ENCODE peak calls at places on chromosomes 5 and 9, in ten cellular contexts. D is heart left ventricle, H is aorta, T is GM12878, R is A549, C is adipocyte, G is Panc1, N is sigmoid colon, M is Peyer's patch, W is H1. A is an unnamed sample. For H3K4me1, the result is how much of the 10 kb centered on the place peaks cover.

GRCh38 chr5:77181173-77181572 is 29.3 kb upstream of the PDE8B start:
- DNase-seq in G (no peak), D (no peak), C (no peak), T (no peak), N (no peak), W (no peak), H (no peak), R (no peak), M (no peak), A (no peak)

GRCh38 chr9:93216072-93216364 is 32.1 kb downstream of the WNK2 start:
- DNase-seq in M (no peak), W (no peak), T (no peak), N (no peak), G (no peak), R (no peak), H (no peak), C (no peak), D (no peak), A (no peak)

GRCh38 chr5:160266044-160266718 is 36.9 kb downstream of the FABP6 start:
- DNase-seq in M (no peak), W (no peak), D (no peak), T (no peak), N (no peak), G (no peak), C (no peak), H (no peak), R (no peak), A (peak)

GRCh38 chr5:157049605-157050004 is 9.3 kb downstream of the HAVCR1 start:
- DNase-seq in T (no peak), R (peak), G (no peak), W (no peak), N (no peak), D (no peak), M (no peak), C (no peak), H (no peak), A (no peak)

GRCh38 chr5:64505769-64506566 is at the start of gene RGS7BP:
- DNase-seq in N (no peak), R (no peak), H (peak), D (peak), M (no peak), C (peak), T (no peak), W (peak), G (no peak), A (peak)

GRCh38 chr9:37187713-37188439 is 67.5 kb downstream of the ZCCHC7 start:
- DNase-seq in H (no peak), C (no peak), T (peak), M (no peak), W (no peak), G (no peak), D (no peak), N (no peak), R (no peak), A (no peak)

GRCh38 chr9:89422151-89422918 is 75.6 kb downstream of the SEMA4D start:
- DNase-seq in M (no peak), H (no peak), R (no peak), N (no peak), G (no peak), W (no peak), C (peak), D (no peak), T (no peak), A (no peak)

GRCh38 chr9:8484563-8484962 is 685.0 kb upstream of the DMAC1 start:
- DNase-seq in D (no peak), H (no peak), N (no peak), G (no peak), C (no peak), W (no peak), M (no peak), T (no peak), R (no peak), A (no peak)

GRCh38 chr9:111944467-111944866 is 47.9 kb downstream of the UGCG start:
- DNase-seq in T (no peak), G (no peak), H (no peak), C (peak), W (no peak), D (no peak), R (no peak), M (no peak), N (no peak), A (no peak)

GRCh38 chr5:73763300-73764032 is 137.5 kb downstream of the ARHGEF28 start:
- DNase-seq in W (no peak), H (no peak), C (peak), T (no peak), N (no peak), M (no peak), G (no peak), D (no peak), R (no peak), A (no peak)

GRCh38 chr5:116947691-116948528 is 373.3 kb upstream of the SEMA6A start:
- DNase-seq in D (peak), W (peak), H (peak), R (peak), M (peak), N (no peak), G (peak), T (peak), C (no peak), A (peak)

GRCh38 chr5:78612227-78613150 is 36.1 kb downstream of the LHFPL2 start:
- DNase-seq in W (no peak), N (no peak), M (no peak), D (no peak), H (no peak), R (no peak), C (no peak), G (no peak), T (no peak), A (no peak)

GRCh38 chr5:36152324-36153298 is 700 bp downstream of the SKP2 start:
- DNase-seq in H (no peak), T (no peak), C (peak), N (no peak), R (peak), D (no peak), G (no peak), M (no peak), W (no peak), A (no peak)

GRCh38 chr5:177427919-177428573 is 1.6 kb downstream of the GRK6 start:
- DNase-seq in M (no peak), R (no peak), H (peak), D (no peak), C (no peak), W (no peak), T (no peak), G (no peak), N (no peak), A (peak)

GRCh38 chr9:112288029-112288428 is 45.4 kb downstream of the PTBP3 start:
- DNase-seq in H (no peak), R (no peak), G (no peak), T (no peak), C (peak), D (no peak), N (no peak), M (no peak), W (no peak), A (no peak)

GRCh38 chr5:137833463-137833862 is 34.2 kb upstream of the MYOT start:
- DNase-seq in D (no peak), T (no peak), M (no peak), G (peak), R (peak), W (no peak), H (no peak), C (no peak), N (no peak), A (no peak)

GRCh38 chr9:93690618-93691017 is 114.2 kb downstream of the PHF2 start:
- DNase-seq in W (no peak), N (no peak), M (no peak), T (no peak), D (no peak), R (no peak), C (no peak), H (no peak), G (no peak), A (no peak)

GRCh38 chr9:17318821-17319320 is 184.0 kb downstream of the CNTLN start:
- DNase-seq in C (peak), H (no peak), W (no peak), G (no peak), T (no peak), D (no peak), N (no peak), M (no peak), R (no peak), A (no peak)

GRCh38 chr9:136902259-136902821 is 16.0 kb downstream of the TRAF2 start:
- DNase-seq in G (no peak), D (no peak), R (peak), W (no peak), M (peak), H (peak), C (peak), T (peak), N (peak), A (peak)

GRCh38 chr5:141040763-141041426 is 10.3 kb upstream of the PCDHB1 start:
- DNase-seq in G (peak), N (peak), H (peak), T (no peak), C (peak), D (peak), M (peak), W (peak), R (peak), A (peak)

GRCh38 chr9:79969383-79969782 is 397.6 kb downstream of the TLE4 start:
- DNase-seq in C (no peak), D (no peak), H (no peak), N (no peak), G (no peak), R (no peak), M (no peak), T (no peak), W (no peak), A (no peak)

GRCh38 chr9:135888126-135888765 is 19.1 kb downstream of the CAMSAP1 start:
- DNase-seq in T (no peak), C (no peak), W (no peak), N (no peak), G (no peak), M (no peak), D (no peak), H (no peak), R (no peak), A (no peak)

GRCh38 chr9:135887021-135887507 is 20.3 kb downstream of the CAMSAP1 start:
- DNase-seq in G (no peak), D (no peak), M (no peak), T (no peak), H (peak), R (no peak), N (no peak), W (no peak), C (peak), A (no peak)

GRCh38 chr9:135888766-135889394 is 18.5 kb downstream of the CAMSAP1 start:
- DNase-seq in T (no peak), H (no peak), D (no peak), M (no peak), N (no peak), W (no peak), R (no peak), G (no peak), C (no peak), A (no peak)

GRCh38 chr9:135886147-135886981 is 21.0 kb downstream of the CAMSAP1 start:
- DNase-seq in M (no peak), R (no peak), T (no peak), D (no peak), W (no peak), H (no peak), G (no peak), C (peak), N (no peak), A (no peak)

DNA sequence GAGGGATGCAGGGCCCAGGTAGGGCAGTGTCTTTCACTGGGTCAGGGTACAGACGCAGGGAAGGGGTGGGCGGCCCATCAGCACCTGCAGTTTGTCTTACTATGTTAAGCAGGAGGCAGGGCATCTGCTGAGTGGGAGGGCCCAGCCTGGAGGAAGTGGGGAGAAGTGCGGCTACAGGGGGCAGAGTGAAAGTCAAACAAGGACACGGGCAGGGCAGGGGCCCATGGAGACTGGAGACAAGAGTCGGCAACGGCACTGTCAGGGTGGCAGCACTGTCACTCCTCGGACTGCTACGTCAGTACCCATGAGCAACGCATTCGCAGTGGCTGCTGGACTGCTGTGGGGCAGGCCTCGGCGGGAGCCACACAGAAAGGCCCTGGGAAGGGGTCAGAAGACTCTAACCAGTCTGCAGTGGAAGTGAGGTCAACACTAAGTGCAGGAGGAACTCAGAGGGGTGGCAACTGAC is 19.7 kb downstream of the CAMSAP1 start:
- DNase-seq in R (no peak), C (no peak), N (no peak), T (peak), H (peak), M (peak), D (no peak), W (no peak), G (no peak), A (no peak)
- H3K4me1 ChIP-seq in R (under half), C (under half), N (half or more), T (under half), H (under half), M (under half), D (half or more), W (under half), G (under half), A (under half)

GRCh38 chr5:38465702-38466443 is 90.6 kb downstream of the LIFR start:
- DNase-seq in H (no peak), N (no peak), M (no peak), D (no peak), C (no peak), W (no peak), R (no peak), T (no peak), G (no peak), A (no peak)
- H3K4me1 ChIP-seq in H (under half), N (half or more), M (under half), D (half or more), C (half or more), W (under half), R (half or more), T (under half), G (half or more), A (under half)

DNA sequence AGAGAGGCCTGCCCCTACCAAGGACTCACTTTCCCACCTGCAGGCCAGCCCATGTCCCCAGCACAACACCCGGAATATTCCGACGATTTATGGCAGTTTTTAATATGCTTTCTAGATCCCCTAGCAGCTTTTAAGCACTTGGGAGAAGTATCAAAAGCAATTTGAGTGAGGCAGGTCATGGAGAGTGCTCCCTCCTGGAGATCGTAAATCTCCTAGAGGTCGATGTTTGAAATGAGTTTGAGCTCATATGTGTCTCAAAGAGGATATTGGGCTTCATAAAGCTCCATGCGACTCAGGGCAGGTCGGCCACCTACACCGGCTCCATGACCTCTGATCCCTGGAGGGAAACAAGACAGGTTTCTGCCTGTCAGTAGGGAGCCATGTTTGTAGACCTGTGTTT is 27.3 kb downstream of the CFAP90 start:
- DNase-seq in H (no peak), R (no peak), W (no peak), T (no peak), C (no peak), G (no peak), M (no peak), D (no peak), N (no peak), A (no peak)
- H3K4me1 ChIP-seq in H (under half), R (under half), W (under half), T (under half), C (under half), G (under half), M (under half), D (under half), N (under half), A (under half)

GRCh38 chr5:163460562-163461176 is at the start of gene HMMR:
- DNase-seq in D (no peak), T (no peak), M (no peak), R (no peak), W (no peak), H (no peak), N (no peak), G (no peak), C (peak), A (no peak)
- H3K4me1 ChIP-seq in D (under half), T (under half), M (under half), R (under half), W (under half), H (under half), N (under half), G (under half), C (under half), A (under half)

GRCh38 chr5:168064933-168065622 is 226.4 kb upstream of the WWC1 start:
- DNase-seq in D (no peak), C (no peak), G (no peak), T (no peak), R (no peak), H (no peak), M (no peak), W (no peak), N (no peak), A (no peak)
- H3K4me1 ChIP-seq in D (under half), C (under half), G (under half), T (under half), R (under half), H (under half), M (under half), W (under half), N (under half), A (under half)

DNA sequence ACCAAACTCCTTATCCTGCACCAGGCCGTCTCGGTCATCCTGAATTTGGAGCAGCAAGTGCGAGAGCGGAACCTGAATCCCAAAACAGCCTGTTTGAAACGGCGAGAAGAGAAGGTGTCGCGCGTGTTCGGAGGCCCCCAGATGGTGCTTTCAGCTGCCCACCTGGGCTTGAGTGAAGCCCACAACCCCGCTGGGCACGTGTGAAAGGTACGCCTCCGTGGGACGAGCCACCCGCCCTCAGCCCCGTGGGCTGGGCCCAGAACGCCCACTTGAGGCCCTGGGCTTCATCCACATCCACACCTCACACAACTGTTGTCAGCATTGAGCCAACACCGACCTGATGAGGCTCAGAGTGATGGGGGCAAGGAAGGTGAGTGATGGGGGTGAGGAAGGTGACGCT is 72.8 kb downstream of the INSL6 start:
- DNase-seq in C (no peak), W (no peak), H (peak), G (no peak), T (no peak), D (no peak), M (no peak), R (no peak), N (no peak), A (no peak)
- H3K4me1 ChIP-seq in C (under half), W (under half), H (under half), G (under half), T (under half), D (under half), M (under half), R (under half), N (under half), A (under half)

DNA sequence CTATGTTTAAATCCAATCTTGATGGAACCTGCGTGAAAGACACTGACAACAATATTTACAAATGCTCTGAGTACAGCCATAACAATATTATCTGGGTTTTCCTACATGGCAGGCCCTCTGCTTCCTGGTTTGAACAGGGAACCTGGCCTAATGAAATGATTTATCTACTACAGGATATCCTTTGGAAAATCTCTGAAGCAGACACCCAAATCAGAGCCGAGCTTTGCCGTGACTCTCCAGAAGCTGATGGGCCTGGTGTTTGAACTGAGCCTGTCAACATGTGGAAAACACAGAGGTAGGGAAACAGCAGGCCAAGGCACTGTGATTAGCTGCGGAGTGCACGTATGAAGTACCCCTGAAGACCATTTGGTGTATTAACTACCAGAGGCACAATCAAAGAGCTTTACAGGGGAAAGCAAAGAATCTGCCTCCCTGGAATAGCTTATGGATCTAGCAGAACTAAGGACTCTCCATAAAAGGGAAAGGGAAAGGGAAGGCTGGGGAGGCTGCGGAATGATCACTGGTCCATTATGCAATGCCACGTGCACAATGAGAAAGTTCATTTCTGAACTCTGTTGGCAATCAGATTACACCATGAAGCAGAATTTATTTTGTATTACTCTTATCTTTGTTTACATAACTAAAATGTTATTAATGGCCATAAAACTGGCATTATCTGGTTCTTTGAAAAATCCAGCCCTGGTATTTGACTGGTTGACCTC is 321.9 kb downstream of the EBF1 start:
- DNase-seq in C (no peak), H (no peak), R (no peak), W (no peak), N (no peak), M (no peak), D (no peak), T (no peak), G (no peak), A (no peak)
- H3K4me1 ChIP-seq in C (half or more), H (under half), R (under half), W (under half), N (under half), M (under half), D (half or more), T (under half), G (under half), A (under half)

DNA sequence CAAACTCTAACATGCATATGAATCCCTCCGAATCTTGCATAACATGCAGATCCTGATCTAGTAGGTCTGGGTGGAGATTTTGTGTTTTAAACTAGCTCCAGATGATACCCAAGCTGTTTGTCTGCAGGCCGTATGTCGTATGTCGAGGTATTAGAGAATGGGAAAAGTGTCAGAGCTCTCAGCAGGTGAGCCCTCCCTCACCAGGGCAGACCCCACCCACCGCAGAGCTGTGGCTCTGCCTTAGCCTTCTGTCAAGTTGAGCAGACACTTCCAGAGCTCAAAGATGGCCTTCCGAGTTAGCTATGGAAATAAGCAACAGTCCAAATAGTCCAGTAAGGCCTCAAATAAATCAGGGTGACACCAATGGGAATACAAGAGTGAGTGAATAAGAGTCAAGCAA is 83.2 kb upstream of the MAP3K1 start:
- DNase-seq in W (no peak), C (no peak), N (no peak), G (no peak), T (no peak), D (no peak), R (no peak), M (no peak), H (no peak), A (no peak)
- H3K4me1 ChIP-seq in W (under half), C (under half), N (under half), G (under half), T (under half), D (under half), R (under half), M (under half), H (under half), A (under half)

A was measured in upper lobe of right lung.